ENCODE peak calls at places on chromosomes 3 and 15, in nine cellular contexts. G, X, B, L, R, Q, N, S and Z are unnamed samples.

GRCh38 chr15:96369825-96370621 is 39.5 kb downstream of the NR2F2 start:
- DNase-seq in N (no peak), X (no peak), G (no peak), Q (no peak), B (no peak), L (no peak), R (no peak), S (no peak), Z (no peak)

GRCh38 chr3:171056528-171056927 is 30.0 kb upstream of the SLC2A2 start:
- DNase-seq in R (no peak), Q (no peak), N (no peak), L (peak), G (peak), X (no peak), B (no peak), S (no peak), Z (no peak)

GRCh38 chr3:12553921-12554391 is 2.9 kb upstream of the MKRN2 start:
- DNase-seq in N (no peak), S (no peak), Q (peak), G (peak), B (peak), L (peak), R (no peak), X (peak), Z (no peak)

GRCh38 chr3:10242182-10243065 is 5.8 kb upstream of the TATDN2 start:
- DNase-seq in Q (peak), B (no peak), S (no peak), R (peak), L (no peak), N (no peak), G (no peak), X (peak), Z (no peak)

GRCh38 chr3:187287231-187287630 is 4.3 kb downstream of the MASP1 start:
- DNase-seq in Q (no peak), G (no peak), B (no peak), N (no peak), L (no peak), S (no peak), X (no peak), R (no peak), Z (no peak)

GRCh38 chr3:141629950-141630349 is 108.1 kb upstream of the RNF7 start:
- DNase-seq in G (no peak), N (no peak), B (no peak), Q (no peak), L (no peak), S (no peak), R (no peak), X (no peak), Z (no peak)

GRCh38 chr15:72509484-72509883 is 35.4 kb downstream of the ARIH1 start:
- DNase-seq in X (no peak), R (no peak), S (no peak), N (no peak), L (no peak), G (no peak), B (no peak), Q (no peak), Z (no peak)

GRCh38 chr3:48949376-48949717 is 30.7 kb downstream of the ARIH2 start:
- DNase-seq in Q (no peak), G (no peak), L (no peak), B (no peak), N (no peak), R (no peak), X (no peak), S (no peak), Z (no peak)

GRCh38 chr3:178777718-178778411 is 241.6 kb downstream of the KCNMB2 start:
- DNase-seq in B (no peak), N (no peak), X (no peak), R (no peak), Q (no peak), L (no peak), G (peak), S (no peak), Z (no peak)

GRCh38 chr3:172102123-172102882 is 62.9 kb downstream of the FNDC3B start:
- DNase-seq in R (no peak), N (no peak), B (no peak), G (no peak), S (peak), X (peak), L (no peak), Q (no peak), Z (no peak)

GRCh38 chr3:195803309-195803908 is 8.3 kb downstream of the MUC4 start:
- DNase-seq in Q (no peak), N (no peak), R (no peak), B (peak), X (no peak), S (no peak), G (no peak), L (no peak), Z (no peak)

GRCh38 chr15:96428742-96429141 is 98.2 kb downstream of the NR2F2 start:
- DNase-seq in R (peak), X (no peak), S (no peak), Q (no peak), G (peak), N (no peak), B (peak), L (peak), Z (no peak)

GRCh38 chr15:72907733-72908132 is 124.2 kb upstream of the ADPGK start:
- DNase-seq in G (no peak), Q (no peak), X (no peak), L (no peak), R (peak), B (no peak), N (no peak), S (peak), Z (no peak)

GRCh38 chr3:133742351-133743091 is 3.7 kb upstream of the TF start:
- DNase-seq in L (no peak), Q (no peak), S (no peak), B (no peak), G (peak), N (no peak), X (no peak), R (no peak), Z (no peak)

GRCh38 chr15:101578443-101578894 is 73.7 kb downstream of the TM2D3 start:
- DNase-seq in X (peak), G (peak), B (no peak), Q (no peak), N (no peak), L (no peak), S (peak), R (no peak), Z (no peak)

GRCh38 chr3:138003069-138003468 is 6.9 kb upstream of the CLDN18 start:
- DNase-seq in Q (no peak), N (no peak), L (no peak), S (no peak), R (no peak), B (no peak), G (no peak), X (no peak), Z (no peak)

GRCh38 chr3:131957511-131957910 is 77.3 kb downstream of the CPNE4 start:
- DNase-seq in X (no peak), R (no peak), Q (no peak), N (no peak), G (no peak), B (no peak), S (no peak), L (no peak), Z (no peak)

GRCh38 chr3:113268306-113268705 is 56.9 kb downstream of the BOC start:
- DNase-seq in G (no peak), X (no peak), N (no peak), B (no peak), R (no peak), Q (no peak), S (no peak), L (no peak), Z (no peak)

GRCh38 chr3:23919628-23920027 is 2.7 kb downstream of the RPL15 start:
- DNase-seq in S (no peak), R (no peak), X (no peak), L (no peak), N (no peak), Q (no peak), G (no peak), B (no peak), Z (no peak)

GRCh38 chr3:132926098-132926497 is 112.1 kb upstream of the TMEM108 start:
- DNase-seq in B (no peak), S (no peak), L (peak), N (no peak), R (no peak), X (no peak), Q (no peak), G (no peak), Z (no peak)

GRCh38 chr15:62775932-62776331 is 266.6 kb upstream of the TPM1 start:
- DNase-seq in G (no peak), B (no peak), L (no peak), R (no peak), N (no peak), Q (no peak), S (no peak), X (no peak), Z (no peak)

GRCh38 chr3:100411091-100411982 is 10.0 kb downstream of the LNP1 start:
- DNase-seq in L (no peak), B (no peak), R (no peak), S (no peak), G (no peak), Q (no peak), N (no peak), X (no peak), Z (no peak)

GRCh38 chr3:196351541-196351940 is 13.4 kb upstream of the TM4SF19 start:
- DNase-seq in Q (no peak), N (no peak), B (no peak), L (no peak), R (no peak), X (no peak), S (no peak), G (no peak), Z (no peak)

GRCh38 chr3:128993461-128994172 is at the start of gene CFAP92:
- DNase-seq in G (peak), L (no peak), X (peak), B (peak), R (peak), N (peak), Q (peak), S (peak), Z (peak)

GRCh38 chr3:37640636-37641375 is 220.9 kb upstream of the CTDSPL start:
- DNase-seq in Q (no peak), L (no peak), G (no peak), R (no peak), X (no peak), S (no peak), B (no peak), N (no peak), Z (no peak)

GRCh38 chr3:14159426-14159825 is 19.0 kb downstream of the XPC start:
- DNase-seq in R (no peak), S (no peak), L (no peak), G (no peak), N (no peak), B (no peak), Q (no peak), X (no peak), Z (no peak)

GRCh38 chr15:68431037-68431791 is 749 bp downstream of the ITGA11 start:
- DNase-seq in R (peak), S (no peak), X (peak), Q (no peak), B (peak), L (no peak), G (no peak), N (no peak), Z (no peak)

GRCh38 chr3:141243295-141243707 is 11.7 kb downstream of the PXYLP1 start:
- DNase-seq in G (no peak), N (no peak), L (no peak), Q (no peak), R (no peak), X (no peak), B (no peak), S (no peak), Z (peak)

GRCh38 chr15:43943511-43943910 is 116.7 kb downstream of the WDR76 start:
- DNase-seq in L (no peak), G (no peak), Q (no peak), S (no peak), B (no peak), N (no peak), X (no peak), R (no peak), Z (no peak)

GRCh38 chr3:182117583-182117982 is 405.9 kb downstream of the SOX2 start:
- DNase-seq in B (no peak), L (no peak), S (no peak), N (no peak), Q (no peak), G (no peak), R (no peak), X (no peak), Z (no peak)

GRCh38 chr3:182617511-182617910 is 175.8 kb upstream of the ATP11B start:
- DNase-seq in G (no peak), R (no peak), Q (no peak), X (no peak), B (no peak), N (no peak), L (no peak), S (no peak), Z (no peak)

GRCh38 chr3:12483364-12483763 is 916 bp upstream of the TSEN2 start:
- DNase-seq in B (no peak), Q (no peak), R (no peak), N (no peak), L (no peak), X (no peak), G (no peak), S (no peak), Z (no peak)

GRCh38 chr15:67082007-67082536 is 16.7 kb downstream of the SMAD3 start:
- DNase-seq in B (no peak), Q (peak), N (no peak), G (no peak), X (peak), R (no peak), L (peak), S (no peak), Z (no peak)

GRCh38 chr3:55481067-55481917 is 5.8 kb downstream of the WNT5A start:
- DNase-seq in S (peak), B (no peak), L (no peak), G (no peak), Q (no peak), R (no peak), N (no peak), X (no peak), Z (no peak)

GRCh38 chr15:84911879-84912660 is 27.6 kb downstream of the SLC28A1 start:
- DNase-seq in X (peak), L (peak), R (peak), N (peak), Q (no peak), S (peak), G (peak), B (peak), Z (peak)

GRCh38 chr3:150105886-150106612 is 135.4 kb upstream of the PFN2 start:
- DNase-seq in R (no peak), X (no peak), N (no peak), G (no peak), Q (no peak), S (no peak), L (no peak), B (no peak), Z (no peak)
- H3K27ac ChIP-seq in R (no peak), X (no peak), N (no peak), G (no peak), Q (no peak), S (no peak), L (no peak), B (no peak), Z (no peak)

GRCh38 chr3:149252272-149252671 is 30.6 kb upstream of the CP start:
- DNase-seq in X (no peak), Q (no peak), L (no peak), S (no peak), R (no peak), G (no peak), B (no peak), N (no peak), Z (no peak)
- H3K27ac ChIP-seq in X (no peak), Q (no peak), L (no peak), S (no peak), R (no peak), G (no peak), B (no peak), N (no peak), Z (no peak)

GRCh38 chr15:93048759-93049161 is 40.3 kb downstream of the RGMA start:
- DNase-seq in B (no peak), R (no peak), Q (no peak), G (no peak), S (no peak), L (no peak), N (no peak), X (no peak), Z (no peak)
- H3K27ac ChIP-seq in B (no peak), R (no peak), Q (no peak), G (no peak), S (no peak), L (no peak), N (peak), X (no peak), Z (no peak)

DNA sequence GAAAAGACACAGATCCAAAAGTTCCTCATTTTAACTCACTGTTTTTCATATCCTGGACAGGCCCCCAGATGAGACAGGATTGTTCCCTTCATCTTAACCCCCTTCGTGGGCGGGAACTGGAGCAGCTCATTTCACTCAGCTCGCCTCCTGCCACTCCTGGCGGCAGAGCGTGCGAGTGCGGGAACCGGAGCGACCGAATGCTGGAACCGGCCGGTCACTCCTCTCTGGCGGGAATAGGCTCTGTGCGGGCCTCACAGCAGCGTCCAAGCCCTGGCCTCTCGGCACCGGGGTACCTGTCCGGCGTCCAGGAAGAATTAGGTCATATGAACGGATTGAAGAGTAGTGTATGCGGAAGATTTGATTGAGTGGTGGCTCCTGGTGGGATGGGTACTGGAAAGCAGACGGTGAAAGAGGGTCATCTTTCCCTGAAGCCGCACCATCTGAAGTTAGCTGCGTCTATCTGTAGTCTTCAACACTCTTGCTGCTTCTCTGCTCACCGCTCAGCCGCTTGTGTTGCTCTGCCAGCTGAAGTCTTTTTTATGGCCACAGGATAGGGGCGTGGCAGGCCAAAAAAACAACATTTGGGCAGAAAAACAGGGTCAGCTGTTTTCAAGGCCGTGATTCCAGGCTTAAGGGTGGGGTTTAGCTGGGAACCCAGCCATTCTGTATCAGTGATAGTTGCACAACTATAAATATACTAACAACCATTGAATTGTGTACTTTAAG is 42.3 kb upstream of the FXR1 start:
- DNase-seq in R (peak), S (peak), L (peak), N (no peak), Q (no peak), X (no peak), B (peak), G (no peak), Z (no peak)
- H3K27ac ChIP-seq in R (peak), S (no peak), L (no peak), N (peak), Q (no peak), X (no peak), B (peak), G (no peak), Z (no peak)

GRCh38 chr15:74454764-74455500 is 6.0 kb downstream of the UBL7 start:
- DNase-seq in N (no peak), G (no peak), X (no peak), R (no peak), L (no peak), S (no peak), Q (no peak), B (no peak), Z (no peak)
- H3K27ac ChIP-seq in N (no peak), G (no peak), X (no peak), R (no peak), L (no peak), S (no peak), Q (no peak), B (no peak), Z (no peak)

GRCh38 chr3:67661079-67661478 is 6.7 kb upstream of the SUCLG2 start:
- DNase-seq in G (no peak), R (no peak), N (no peak), Q (no peak), S (no peak), L (no peak), X (no peak), B (no peak), Z (no peak)
- H3K27ac ChIP-seq in G (no peak), R (no peak), N (no peak), Q (no peak), S (no peak), L (no peak), X (no peak), B (no peak), Z (no peak)

GRCh38 chr15:58518626-58519025 is 86.8 kb downstream of the LIPC start:
- DNase-seq in L (no peak), N (no peak), Q (no peak), S (no peak), B (no peak), G (no peak), R (no peak), X (no peak), Z (no peak)
- H3K27ac ChIP-seq in L (no peak), N (peak), Q (peak), S (no peak), B (no peak), G (no peak), R (no peak), X (no peak), Z (no peak)

GRCh38 chr3:183799471-183799870 is 25.9 kb downstream of the MAP6D1 start:
- DNase-seq in X (peak), Q (no peak), S (no peak), B (no peak), G (no peak), N (no peak), L (no peak), R (no peak), Z (no peak)
- H3K27ac ChIP-seq in X (no peak), Q (no peak), S (no peak), B (no peak), G (no peak), N (no peak), L (no peak), R (no peak), Z (peak)

GRCh38 chr15:58882243-58882642 is 51.2 kb downstream of the SLTM start:
- DNase-seq in Q (no peak), L (no peak), X (no peak), N (no peak), R (no peak), G (no peak), B (no peak), S (no peak), Z (no peak)
- H3K27ac ChIP-seq in Q (no peak), L (no peak), X (no peak), N (no peak), R (no peak), G (no peak), B (no peak), S (no peak), Z (no peak)